ENCODE peak calls at places on chromosomes 4 and X, in four cellular contexts. G is IMR-90, O is H9, E is mesendoderm. R is an unnamed sample.

GRCh38 chr4:78484574-78484973 is 67.0 kb upstream of the ANXA3 start:
- DNase-seq in G (no peak), O (no peak), E (no peak), R (no peak)

GRCh38 chrX:20477836-20478532 is 211.3 kb upstream of the RPS6KA3 start:
- DNase-seq in G (no peak), O (no peak), E (no peak), R (no peak)

GRCh38 chr4:56976878-56977320 is 507 bp downstream of the NOA1 start:
- DNase-seq in G (no peak), O (peak; percentile 73), E (peak; percentile 72), R (peak; percentile 29)

GRCh38 chrX:43474321-43474720 is 181.8 kb upstream of the MAOA start:
- DNase-seq in G (no peak), O (peak; percentile 49), E (peak; percentile 57), R (no peak)

GRCh38 chrX:120753413-120754251 is 122.0 kb downstream of the CT47B1 start:
- DNase-seq in G (no peak), O (no peak), E (no peak), R (no peak)

GRCh38 chr4:106864231-106864630 is 171.9 kb downstream of the DKK2 start:
- DNase-seq in G (no peak), O (no peak), E (no peak), R (no peak)

GRCh38 chr4:16524911-16525574 is 298.8 kb upstream of the TAPT1 start:
- DNase-seq in G (peak; percentile 90), O (no peak), E (no peak), R (no peak)

GRCh38 chrX:85107407-85107806 is 103.7 kb downstream of the APOOL start:
- DNase-seq in G (no peak), O (no peak), E (no peak), R (no peak)

GRCh38 chrX:34578237-34578636 is 78.8 kb downstream of the TMEM47 start:
- DNase-seq in G (peak; percentile 56), O (no peak), E (peak; percentile 22), R (peak; percentile 1)

GRCh38 chrX:18010251-18010650 is 149.2 kb upstream of the RAI2 start:
- DNase-seq in G (no peak), O (no peak), E (no peak), R (no peak)

GRCh38 chrX:119726900-119727555 is 31.4 kb upstream of the SOWAHD start:
- DNase-seq in G (no peak), O (no peak), E (peak; percentile 19), R (no peak)

GRCh38 chr4:168654206-168655174 is 157.6 kb downstream of the PALLD start:
- DNase-seq in G (no peak), O (no peak), E (no peak), R (no peak)

GRCh38 chrX:44974462-44974861 is 101.5 kb downstream of the KDM6A start:
- DNase-seq in G (peak; percentile 59), O (no peak), E (no peak), R (no peak)

GRCh38 chr4:36322921-36323354 is 41.5 kb downstream of the DTHD1 start:
- DNase-seq in G (no peak), O (no peak), E (no peak), R (no peak)

GRCh38 chrX:47172971-47173792 is 20.4 kb upstream of the UBA1 start:
- DNase-seq in G (no peak), O (no peak), E (no peak), R (no peak)

GRCh38 chr4:150258569-150258968 is 180.3 kb downstream of the DCLK2 start:
- DNase-seq in G (no peak), O (no peak), E (no peak), R (no peak)

GRCh38 chr4:45172636-45173035 is 446.3 kb upstream of the GNPDA2 start:
- DNase-seq in G (no peak), O (peak; percentile 42), E (peak; percentile 30), R (no peak)

GRCh38 chr4:5137927-5138326 is 86.6 kb downstream of the STK32B start:
- DNase-seq in G (peak; percentile 17), O (no peak), E (no peak), R (no peak)

GRCh38 chr4:171639540-171639939 is 173.7 kb upstream of the GALNTL6 start:
- DNase-seq in G (no peak), O (no peak), E (no peak), R (no peak)

GRCh38 chrX:134752558-134752957 is 94.3 kb upstream of the PLAC1 start:
- DNase-seq in G (peak; percentile 62), O (no peak), E (no peak), R (no peak)

GRCh38 chr4:4776934-4777333 is 82.5 kb upstream of the MSX1 start:
- DNase-seq in G (no peak), O (no peak), E (no peak), R (no peak)

GRCh38 chr4:173485164-173485563 is 44.9 kb downstream of the HAND2 start:
- DNase-seq in G (peak; percentile 39), O (no peak), E (peak; percentile 26), R (no peak)

GRCh38 chrX:65838674-65839073 is 171.2 kb downstream of the MSN start:
- DNase-seq in G (no peak), O (no peak), E (no peak), R (no peak)

GRCh38 chr4:7061815-7062214 is 6.0 kb downstream of the GRPEL1 start:
- DNase-seq in G (no peak), O (no peak), E (no peak), R (no peak)

GRCh38 chrX:112826020-112826419 is 14.6 kb downstream of the AMOT start:
- DNase-seq in G (peak; percentile 49), O (no peak), E (no peak), R (no peak)

GRCh38 chrX:54825716-54826428 is 18.3 kb downstream of the MAGED2 start:
- DNase-seq in G (peak; percentile 7), O (no peak), E (peak; percentile 30), R (no peak)

GRCh38 chr4:1856920-1857699 is 1.2 kb upstream of the LETM1 start:
- DNase-seq in G (no peak), O (no peak), E (no peak), R (no peak)

GRCh38 chr4:38871593-38871992 is 4.0 kb downstream of the FAM114A1 start:
- DNase-seq in G (peak; percentile 28), O (no peak), E (no peak), R (no peak)

GRCh38 chrX:132443736-132444135 is 45.1 kb downstream of the MBNL3 start:
- DNase-seq in G (no peak), O (no peak), E (no peak), R (no peak)

GRCh38 chr4:87073570-87074470 is 139.0 kb downstream of the AFF1 start:
- DNase-seq in G (peak; percentile 62), O (no peak), E (no peak), R (no peak)

GRCh38 chr4:24793219-24794005 is 2.0 kb upstream of the SOD3 start:
- DNase-seq in G (peak; percentile 19), O (no peak), E (peak; percentile 75), R (no peak)

GRCh38 chr4:2934077-2934812 is 29.0 kb downstream of the NOP14 start:
- DNase-seq in G (peak; percentile 24), O (no peak), E (no peak), R (no peak)

GRCh38 chrX:23841847-23842522 is 59.0 kb downstream of the SAT1 start:
- DNase-seq in G (no peak), O (no peak), E (no peak), R (no peak)

GRCh38 chr4:23268072-23268771 is 575.5 kb downstream of the GBA3 start:
- DNase-seq in G (no peak), O (no peak), E (no peak), R (no peak)

GRCh38 chr4:155578726-155579385 is 87.8 kb upstream of the GUCY1A1 start:
- DNase-seq in G (no peak), O (no peak), E (no peak), R (no peak)
- H2AK5ac ChIP-seq in G (no peak overlapping the region), O (no peak overlapping the region), E (no peak overlapping the region), R (no peak overlapping the region)

GRCh38 chrX:30883141-30883540 is 5.9 kb downstream of the TAB3 start:
- DNase-seq in G (no peak), O (no peak), E (no peak), R (no peak)
- H3K4me1 ChIP-seq in G (no peaks in the 10 kb centered on the region), O (no peaks in the 10 kb centered on the region), E (no peaks in the 10 kb centered on the region), R (no peaks in the 10 kb centered on the region)

GRCh38 chr4:8473198-8473919 is 32.8 kb downstream of the TRMT44 start:
- DNase-seq in G (no peak), O (peak; percentile 24), E (no peak), R (no peak)
- H2AK5ac ChIP-seq in G (peak overlapping the region; percentile 93), O (no peak overlapping the region), E (no peak overlapping the region), R (peak overlapping the region; percentile 71)

DNA sequence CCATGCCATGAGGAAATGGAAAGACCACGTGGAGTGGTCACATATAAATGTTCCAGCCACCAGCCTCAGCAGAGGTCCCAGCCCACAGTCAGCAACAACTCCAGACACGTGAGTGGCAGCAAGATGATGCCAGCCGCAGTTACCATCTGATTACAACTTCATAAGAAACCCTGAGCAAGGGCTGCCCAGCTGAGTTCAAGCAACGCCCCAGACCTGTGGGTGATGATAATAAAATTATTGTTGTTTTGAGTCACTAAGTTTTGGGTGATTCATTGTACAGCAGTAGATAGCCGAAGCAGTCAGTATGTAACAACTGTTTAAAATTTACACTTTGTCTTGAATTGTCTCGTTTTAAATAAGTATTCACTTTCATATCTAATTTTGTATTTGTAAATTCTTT is 5.8 kb upstream of the CCNG2 start:
- DNase-seq in G (no peak), O (no peak), E (no peak), R (no peak)
- H3K4me1 ChIP-seq in G (no peaks in the 10 kb centered on the region), O (peaks cover 2% of the 10 kb centered on the region), E (no peaks in the 10 kb centered on the region), R (peaks cover 21% of the 10 kb centered on the region)

GRCh38 chr4:134627386-134627785 is 425.8 kb upstream of the PABPC4L start:
- DNase-seq in G (no peak), O (peak; percentile 38), E (no peak), R (no peak)
- H2AK5ac ChIP-seq in G (no peak overlapping the region), O (no peak overlapping the region), E (no peak overlapping the region), R (no peak overlapping the region)

GRCh38 chrX:129782015-129782495 is 2.3 kb downstream of the SASH3 start:
- DNase-seq in G (no peak), O (no peak), E (no peak), R (no peak)
- H3K4me1 ChIP-seq in G (no peaks in the 10 kb centered on the region), O (no peaks in the 10 kb centered on the region), E (no peaks in the 10 kb centered on the region), R (no peaks in the 10 kb centered on the region)

DNA sequence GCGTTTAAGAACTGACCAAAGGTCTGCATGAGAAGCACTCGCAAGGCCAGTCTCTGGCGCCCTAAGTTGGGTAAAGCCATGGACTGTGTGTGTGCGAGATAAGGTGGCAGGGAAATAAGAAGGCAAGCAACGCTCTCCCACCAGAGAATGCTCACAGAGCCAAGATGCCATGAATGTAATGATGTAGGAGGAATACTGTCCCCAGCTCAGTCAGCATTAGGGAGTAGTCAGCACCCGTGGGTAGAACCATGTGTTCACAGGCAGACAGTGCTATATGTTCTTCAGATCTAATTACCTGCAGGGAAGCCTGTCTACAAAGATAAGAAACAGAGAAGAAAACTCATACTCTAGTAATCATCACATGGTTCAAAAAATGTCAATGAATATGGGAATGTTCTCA is 68.8 kb downstream of the SEC24D start:
- DNase-seq in G (no peak), O (no peak), E (no peak), R (no peak)
- H2AK5ac ChIP-seq in G (no peak overlapping the region), O (no peak overlapping the region), E (no peak overlapping the region), R (no peak overlapping the region)

GRCh38 chr4:10084651-10085320 is 31.8 kb downstream of the WDR1 start:
- DNase-seq in G (no peak), O (no peak), E (no peak), R (no peak)
- H3K4me1 ChIP-seq in G (no peaks in the 10 kb centered on the region), O (no peaks in the 10 kb centered on the region), E (no peaks in the 10 kb centered on the region), R (no peaks in the 10 kb centered on the region)